ENCODE peak calls at places on chromosomes 16 and 17, in seven cellular contexts. T is prostate gland, P is aorta, C is gastrocnemius medialis, V is uterus, G is upper lobe of right lung, Q is lower lobe of right lung. O is an unnamed sample.

GRCh38 chr16:8751481-8752311 is 45.7 kb downstream of the TMEM186 start:
- DNase-seq in G (no peak), Q (no peak), T (no peak), C (no peak), P (no peak), V (no peak), O (no peak)

GRCh38 chr17:77133087-77133633 is 7.6 kb upstream of the SEC14L1 start:
- DNase-seq in C (no peak), Q (no peak), G (no peak), P (no peak), T (no peak), V (no peak), O (no peak)

GRCh38 chr17:21200590-21201301 is 13.2 kb downstream of the TMEM11 start:
- DNase-seq in P (no peak), V (no peak), Q (no peak), C (no peak), T (peak), G (no peak), O (no peak)

GRCh38 chr17:50487213-50488096 is 8.8 kb downstream of the RSAD1 start:
- DNase-seq in C (peak), G (no peak), V (no peak), Q (no peak), P (no peak), T (no peak), O (no peak)

GRCh38 chr16:35798885-35799426 is 2339.5 kb downstream of the TP53TG3F start:
- DNase-seq in C (no peak), G (peak), V (no peak), T (no peak), P (no peak), Q (no peak), O (no peak)

GRCh38 chr17:78111012-78111726 is 17.4 kb downstream of the TMC6 start:
- DNase-seq in Q (no peak), C (no peak), V (peak), G (no peak), P (no peak), T (no peak), O (peak)

GRCh38 chr17:7343250-7343649 is 6.9 kb downstream of the ACAP1 start:
- DNase-seq in P (peak), G (no peak), C (no peak), V (no peak), T (no peak), Q (no peak), O (no peak)

GRCh38 chr16:13936596-13937081 is 16.7 kb downstream of the ERCC4 start:
- DNase-seq in T (peak), V (peak), P (no peak), Q (no peak), C (peak), G (no peak), O (no peak)

GRCh38 chr17:62807812-62808575 is at the start of gene MARCHF10:
- DNase-seq in V (no peak), C (no peak), P (no peak), T (no peak), G (peak), Q (peak), O (peak)

GRCh38 chr17:80586464-80587228 is 42.0 kb downstream of the RPTOR start:
- DNase-seq in G (no peak), C (peak), P (peak), Q (no peak), T (no peak), V (no peak), O (peak)

GRCh38 chr16:23420011-23420410 is 33.0 kb downstream of the COG7 start:
- DNase-seq in Q (no peak), P (no peak), V (no peak), T (no peak), G (no peak), C (no peak), O (no peak)

GRCh38 chr17:50507871-50508572 is at the start of gene MYCBPAP:
- DNase-seq in V (peak), Q (peak), P (peak), T (peak), G (peak), C (peak), O (peak)

GRCh38 chr17:78671607-78672404 is 94.6 kb upstream of the DNAH17 start:
- DNase-seq in Q (no peak), C (no peak), G (peak), P (no peak), V (no peak), T (no peak), O (no peak)

GRCh38 chr17:49456172-49456965 is 38.7 kb upstream of the NGFR start:
- DNase-seq in V (peak), P (peak), T (no peak), Q (no peak), C (no peak), G (no peak), O (no peak)

GRCh38 chr16:8807189-8807588 is 9.6 kb downstream of the PMM2 start:
- DNase-seq in P (no peak), V (no peak), C (no peak), Q (no peak), G (no peak), T (no peak), O (no peak)

GRCh38 chr16:70508752-70509151 is 14.6 kb downstream of the COG4 start:
- DNase-seq in P (no peak), C (no peak), T (no peak), G (no peak), V (no peak), Q (no peak), O (no peak)

GRCh38 chr17:79811888-79812205 is 15.0 kb upstream of the CBX8 start:
- DNase-seq in G (no peak), V (no peak), Q (no peak), T (no peak), C (no peak), P (no peak), O (no peak)

GRCh38 chr16:87658564-87659225 is 56.4 kb downstream of the JPH3 start:
- DNase-seq in P (no peak), Q (no peak), C (no peak), G (no peak), V (no peak), T (no peak), O (no peak)

GRCh38 chr16:62732101-62732500 is 695.9 kb upstream of the CDH8 start:
- DNase-seq in Q (no peak), G (no peak), T (no peak), V (no peak), C (no peak), P (no peak), O (no peak)

GRCh38 chr17:40460585-40460975 is 17.3 kb downstream of the IGFBP4 start:
- DNase-seq in P (no peak), Q (no peak), T (no peak), G (no peak), V (no peak), C (no peak), O (no peak)

GRCh38 chr17:4409659-4410058 is 24.1 kb upstream of the SPNS3 start:
- DNase-seq in C (no peak), G (no peak), Q (no peak), V (no peak), P (no peak), T (no peak), O (no peak)

GRCh38 chr17:43169561-43170139 is 1.4 kb upstream of the NBR1 start:
- DNase-seq in G (no peak), V (peak), T (peak), C (peak), Q (peak), P (peak), O (peak)

GRCh38 chr17:67137860-67138259 is 93.5 kb downstream of the CACNG1 start:
- DNase-seq in Q (no peak), C (no peak), P (no peak), T (no peak), V (no peak), G (no peak), O (no peak)

GRCh38 chr16:50259334-50260205 is 6.8 kb upstream of the ADCY7 start:
- DNase-seq in Q (no peak), T (no peak), V (no peak), G (peak), C (peak), P (peak), O (peak)

GRCh38 chr17:16947470-16947869 is 24.4 kb downstream of the TNFRSF13B start:
- DNase-seq in V (no peak), P (no peak), G (no peak), Q (no peak), T (no peak), C (no peak), O (no peak)

GRCh38 chr17:61700252-61700651 is 109.2 kb upstream of the NACA2 start:
- DNase-seq in T (no peak), P (no peak), V (no peak), C (no peak), G (no peak), Q (no peak), O (no peak)

GRCh38 chr17:27549251-27549919 is 81.6 kb upstream of the LGALS9 start:
- DNase-seq in G (no peak), C (no peak), P (peak), Q (no peak), T (no peak), V (no peak), O (no peak)

GRCh38 chr17:41734139-41734948 is at the start of gene HAP1:
- DNase-seq in V (no peak), G (peak), T (peak), P (no peak), C (no peak), Q (no peak), O (peak)

GRCh38 chr16:9978160-9978725 is 204.0 kb downstream of the GRIN2A start:
- DNase-seq in V (no peak), T (no peak), P (no peak), G (no peak), Q (no peak), C (no peak), O (no peak)

GRCh38 chr17:17722081-17722905 is 41.0 kb downstream of the RAI1 start:
- DNase-seq in C (no peak), Q (no peak), V (no peak), T (no peak), P (no peak), G (no peak), O (peak)

GRCh38 chr16:27729516-27730304 is 179.8 kb downstream of the KATNIP start:
- DNase-seq in T (no peak), G (no peak), Q (peak), P (peak), V (no peak), C (no peak), O (no peak)

GRCh38 chr17:76710863-76711611 is at the start of gene MXRA7:
- DNase-seq in G (peak), V (peak), Q (peak), T (peak), P (peak), C (no peak), O (peak)

DNA sequence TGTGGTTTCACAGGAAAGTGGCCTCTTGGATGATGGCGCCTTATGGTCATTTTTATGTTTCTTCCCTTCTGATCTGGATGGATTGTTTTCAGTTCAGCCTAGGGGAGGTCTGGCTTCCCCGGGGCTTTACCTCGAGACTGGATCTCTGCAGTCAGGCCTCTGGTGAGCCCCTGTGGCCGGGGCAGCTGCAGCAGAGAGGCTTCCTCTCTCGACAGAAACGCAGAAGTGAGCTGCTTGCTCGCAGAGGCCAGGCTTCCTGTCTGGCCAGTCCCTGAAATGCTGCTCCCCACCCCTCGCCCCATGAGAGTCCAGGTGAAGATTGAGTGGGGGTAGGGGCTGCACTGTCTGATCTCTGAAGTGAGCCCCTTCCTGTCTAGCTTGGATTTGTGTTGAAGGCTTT is 44.0 kb downstream of the PLCG2 start:
- DNase-seq in V (no peak), P (peak), Q (peak), T (no peak), C (peak), G (no peak), O (peak)
- H3K4me3 ChIP-seq in V (no peak), P (no peak), Q (no peak), T (no peak), C (no peak), G (no peak), O (no peak)

GRCh38 chr16:1308036-1308976 is 1.1 kb upstream of the UBE2I start:
- DNase-seq in C (no peak), V (peak), P (no peak), Q (no peak), T (no peak), G (no peak), O (no peak)
- H3K4me3 ChIP-seq in C (peak), V (peak), P (peak), Q (peak), T (peak), G (peak), O (peak)

DNA sequence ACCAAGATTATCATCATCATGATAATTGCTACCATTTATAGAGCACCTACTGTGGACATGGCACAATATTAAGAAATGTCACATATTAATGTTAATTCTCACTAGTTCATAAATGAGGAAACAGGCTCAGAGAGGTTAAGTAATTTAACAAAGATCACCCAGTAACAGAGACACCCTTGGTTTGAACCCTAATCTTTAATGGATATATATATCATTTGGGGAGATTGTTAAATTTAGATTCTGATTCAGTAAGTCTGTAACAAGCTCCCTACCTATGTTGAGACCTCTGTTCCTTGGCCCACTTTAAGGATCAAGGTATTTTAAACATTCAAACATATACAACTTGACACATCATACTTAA is 804 bp upstream of the TMEM100 start:
- DNase-seq in P (no peak), V (no peak), G (no peak), T (no peak), Q (no peak), C (no peak), O (no peak)
- H3K4me3 ChIP-seq in P (no peak), V (no peak), G (peak), T (no peak), Q (peak), C (peak), O (no peak)

DNA sequence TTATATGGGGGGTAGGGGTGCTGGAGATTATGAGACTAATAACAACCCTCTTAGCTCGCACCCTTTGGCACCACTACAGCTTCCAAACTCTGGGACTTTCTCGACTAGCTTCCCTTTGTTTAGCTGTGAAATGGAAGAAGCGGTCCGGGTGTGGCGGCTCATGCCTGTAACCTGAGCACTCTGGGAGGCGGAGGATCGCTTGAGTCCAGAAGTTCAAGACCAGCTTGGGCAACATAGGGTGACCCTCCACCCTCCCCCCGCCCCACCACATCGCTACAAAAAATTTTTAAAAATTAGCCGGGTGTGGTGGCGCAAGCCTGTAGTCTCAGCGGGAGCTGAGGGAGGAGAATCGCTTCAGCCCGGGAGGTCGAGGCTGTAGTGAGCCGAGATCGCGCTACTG is 807 bp upstream of the CDH3 start:
- DNase-seq in C (no peak), V (peak), G (no peak), P (no peak), T (no peak), Q (no peak), O (peak)
- H3K4me3 ChIP-seq in C (no peak), V (peak), G (no peak), P (no peak), T (peak), Q (peak), O (peak)

DNA sequence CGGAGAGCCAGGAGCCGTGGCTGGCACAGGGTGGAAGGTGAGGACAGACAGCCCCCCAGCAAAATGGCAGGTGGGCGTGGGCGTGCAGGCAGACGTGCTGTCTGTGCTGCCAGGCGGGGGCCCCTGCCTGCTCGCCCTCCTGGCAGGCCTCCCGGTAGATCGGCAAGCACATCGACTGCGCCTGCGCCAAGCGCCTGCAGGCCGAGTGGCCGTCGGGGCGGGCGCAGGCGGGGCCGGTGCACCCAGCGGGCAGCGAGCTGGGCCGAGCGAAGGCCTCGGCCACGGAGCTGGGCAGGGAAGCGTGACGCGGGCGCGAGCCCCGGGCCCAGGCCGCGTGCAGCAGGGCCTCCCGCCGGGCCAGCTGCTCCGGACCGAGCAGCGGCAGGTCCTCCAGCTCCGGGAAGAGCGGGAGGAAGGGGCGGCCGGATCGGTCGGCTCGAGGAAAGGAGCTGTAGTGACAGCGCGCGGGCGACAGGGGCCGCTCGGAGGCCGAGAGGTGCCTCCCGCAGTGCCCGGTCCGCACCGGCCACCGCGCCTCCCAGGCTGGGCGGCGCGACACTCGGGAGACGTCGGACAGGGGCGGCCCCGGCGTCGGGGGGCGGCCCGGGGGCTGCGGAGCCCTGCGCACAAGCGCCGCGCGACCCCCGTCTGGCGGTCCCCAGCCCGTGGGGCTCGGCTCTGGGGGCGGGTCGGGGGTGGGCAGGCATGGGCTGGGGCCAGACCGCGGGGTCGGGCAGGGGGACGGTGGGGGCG is 16.9 kb downstream of the GRIN2C start:
- DNase-seq in T (peak), C (no peak), P (peak), Q (peak), G (peak), V (peak), O (peak)
- H3K4me3 ChIP-seq in T (peak), C (peak), P (no peak), Q (peak), G (peak), V (no peak), O (peak)

GRCh38 chr16:89200850-89201466 is 621 bp upstream of the SLC22A31 start:
- DNase-seq in T (no peak), P (peak), G (peak), C (no peak), V (no peak), Q (peak), O (peak)
- H3K4me3 ChIP-seq in T (peak), P (no peak), G (peak), C (no peak), V (no peak), Q (peak), O (peak)

GRCh38 chr16:73170587-73170986 is 122.7 kb upstream of the ZFHX3 start:
- DNase-seq in T (no peak), V (no peak), Q (no peak), G (no peak), C (no peak), P (no peak), O (no peak)

GRCh38 chr16:73163238-73163795 is 115.4 kb upstream of the ZFHX3 start:
- DNase-seq in C (no peak), T (no peak), Q (no peak), V (no peak), G (no peak), P (no peak), O (no peak)

GRCh38 chr16:73161977-73162376 is 114.0 kb upstream of the ZFHX3 start:
- DNase-seq in V (no peak), C (no peak), P (no peak), Q (no peak), G (no peak), T (no peak), O (no peak)

GRCh38 chr16:73166972-73167550 is 119.1 kb upstream of the ZFHX3 start:
- DNase-seq in Q (no peak), V (no peak), G (no peak), P (no peak), T (no peak), C (no peak), O (no peak)

DNA sequence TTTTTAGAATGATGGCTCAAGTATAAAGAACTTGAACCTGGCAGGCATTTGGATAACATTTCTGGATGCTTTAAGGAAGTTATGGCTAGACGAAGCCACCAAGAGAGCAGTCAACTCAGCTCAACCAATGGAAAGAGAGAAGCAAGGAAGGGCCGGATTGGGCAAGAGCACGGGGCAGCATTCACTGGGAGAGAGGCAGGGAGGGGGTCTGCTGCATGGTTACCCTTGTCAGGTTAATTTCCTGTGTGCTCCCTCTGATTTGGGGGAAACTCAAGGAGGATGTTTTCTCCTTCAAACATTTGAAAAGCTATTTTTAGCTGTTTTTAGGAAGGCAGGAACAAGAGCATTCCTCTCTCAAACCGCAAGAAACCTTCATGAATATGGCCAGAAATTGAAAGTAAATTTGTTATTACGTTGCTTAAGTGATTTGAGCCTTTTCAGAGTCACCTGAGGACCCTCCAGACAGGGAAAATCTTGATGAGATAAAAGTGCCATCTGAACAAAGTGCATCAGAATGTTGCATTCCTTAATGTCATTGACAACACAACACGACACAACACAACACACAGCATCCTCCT is 118.6 kb upstream of the ZFHX3 start:
- DNase-seq in T (no peak), Q (no peak), C (no peak), V (no peak), P (no peak), G (no peak), O (peak)
- H3K4me3 ChIP-seq in T (no peak), Q (peak), C (no peak), V (peak), P (peak), G (peak), O (no peak)